ENCODE peak calls at places on chromosomes 12 and 14, in five cellular contexts. Z, H, R, U and T are unnamed samples.

GRCh38 chr14:95609398-95609990 is 74.6 kb downstream of the GLRX5 start:
- DNase-seq in Z (no peak), H (peak; percentile 57), R (no peak), U (no peak), T (peak; percentile 17)

GRCh38 chr12:62653740-62654139 is 187.1 kb downstream of the MON2 start:
- DNase-seq in U (no peak), H (no peak), Z (no peak), R (no peak), T (no peak)

GRCh38 chr12:65826513-65827171 is 2.4 kb downstream of the HMGA2 start:
- DNase-seq in Z (peak; percentile 63), H (no peak), R (peak; percentile 83), U (no peak), T (no peak)

GRCh38 chr14:68787235-68787727 is 5.6 kb downstream of the ZFP36L1 start:
- DNase-seq in U (no peak), H (peak; percentile 46), R (peak; percentile 60), Z (no peak), T (no peak)

GRCh38 chr14:32896979-32897723 is 41.5 kb upstream of the NPAS3 start:
- DNase-seq in R (peak; percentile 35), H (no peak), U (no peak), Z (peak; percentile 10), T (no peak)

GRCh38 chr12:123139926-123140674 is 10.8 kb downstream of the PITPNM2 start:
- DNase-seq in U (no peak), Z (no peak), H (peak; percentile 79), R (peak; percentile 61), T (peak; percentile 71)

GRCh38 chr14:74480051-74480450 is 13.1 kb downstream of the NPC2 start:
- DNase-seq in Z (no peak), U (no peak), H (no peak), R (peak; percentile 31), T (no peak)

GRCh38 chr12:33480366-33480765 is 40.7 kb upstream of the SYT10 start:
- DNase-seq in H (no peak), Z (no peak), U (no peak), R (no peak), T (no peak)

GRCh38 chr14:60648934-60649814 is at the start of gene SIX1:
- DNase-seq in H (peak; percentile 75), Z (no peak), U (peak; percentile 90), R (peak; percentile 90), T (peak; percentile 85)

GRCh38 chr14:56136571-56137498 is 18.6 kb downstream of the PELI2 start:
- DNase-seq in U (no peak), R (no peak), Z (no peak), H (no peak), T (no peak)

GRCh38 chr14:68951800-68952540 is 27.1 kb downstream of the ACTN1 start:
- DNase-seq in U (no peak), Z (no peak), H (no peak), R (no peak), T (no peak)

GRCh38 chr14:71452987-71453386 is 479.2 kb upstream of the RGS6 start:
- DNase-seq in H (no peak), Z (no peak), R (no peak), U (no peak), T (no peak)

GRCh38 chr12:57983150-57983857 is 41.9 kb downstream of the ATP23 start:
- DNase-seq in R (peak; percentile 46), H (peak; percentile 28), U (no peak), Z (peak; percentile 17), T (peak; percentile 35)

GRCh38 chr12:55717397-55718007 is 1.7 kb downstream of the BLOC1S1 start:
- DNase-seq in U (peak; percentile 45), R (peak; percentile 85), H (no peak), Z (no peak), T (peak; percentile 91)

GRCh38 chr12:125092108-125092871 is 27.1 kb downstream of the AACS start:
- DNase-seq in H (no peak), R (no peak), Z (no peak), U (no peak), T (no peak)

GRCh38 chr14:56351861-56352260 is 227.7 kb upstream of the TMEM260 start:
- DNase-seq in R (peak; percentile 95), H (no peak), U (no peak), Z (no peak), T (no peak)

GRCh38 chr14:81176224-81176623 is 44.5 kb downstream of the GTF2A1 start:
- DNase-seq in Z (no peak), R (no peak), U (no peak), H (peak; percentile 67), T (no peak)

GRCh38 chr14:71698027-71698426 is 234.2 kb upstream of the RGS6 start:
- DNase-seq in H (no peak), U (no peak), Z (no peak), R (peak; percentile 43), T (no peak)

GRCh38 chr12:110015132-110015531 is 15.9 kb downstream of the ANKRD13A start:
- DNase-seq in Z (no peak), H (no peak), R (no peak), U (no peak), T (no peak)

GRCh38 chr14:90698379-90698869 is 117.8 kb downstream of the TTC7B start:
- DNase-seq in H (peak; percentile 43), R (peak; percentile 74), Z (no peak), U (no peak), T (peak; percentile 77)

GRCh38 chr12:67766370-67766769 is 117.8 kb downstream of the DYRK2 start:
- DNase-seq in H (no peak), R (peak; percentile 90), U (no peak), Z (no peak), T (peak; percentile 56)

GRCh38 chr14:78445275-78445674 is 275.1 kb downstream of the NRXN3 start:
- DNase-seq in Z (no peak), R (no peak), U (no peak), H (no peak), T (no peak)

GRCh38 chr14:60094306-60094897 is 2.7 kb downstream of the PCNX4 start:
- DNase-seq in R (peak; percentile 87), Z (no peak), U (no peak), H (peak; percentile 32), T (no peak)

GRCh38 chr12:62760779-62761178 is 174.2 kb downstream of the PPM1H start:
- DNase-seq in Z (no peak), R (peak; percentile 53), H (no peak), U (no peak), T (no peak)

GRCh38 chr14:23153891-23154796 is 29.3 kb downstream of the SLC7A8 start:
- DNase-seq in R (peak; percentile 54), Z (no peak), H (peak; percentile 97), U (peak; percentile 96), T (peak; percentile 91)

GRCh38 chr14:70002589-70003240 is 123.5 kb downstream of the SMOC1 start:
- DNase-seq in H (no peak), Z (no peak), U (no peak), R (peak; percentile 74), T (no peak)

GRCh38 chr14:66511849-66512248 is 3.9 kb downstream of the GPHN start:
- DNase-seq in U (no peak), Z (no peak), R (no peak), H (no peak), T (no peak)

GRCh38 chr14:67265131-67265530 is 23.9 kb downstream of the PALS1 start:
- DNase-seq in Z (no peak), U (no peak), R (peak; percentile 77), H (no peak), T (peak; percentile 45)

GRCh38 chr12:14262771-14263511 is 102.5 kb upstream of the ATF7IP start:
- DNase-seq in U (no peak), H (no peak), R (no peak), Z (no peak), T (no peak)

GRCh38 chr12:14260011-14260993 is 105.2 kb upstream of the ATF7IP start:
- DNase-seq in Z (no peak), R (peak; percentile 98), H (peak; percentile 87), U (peak; percentile 96), T (peak; percentile 87)

GRCh38 chr12:14261096-14261495 is 104.4 kb upstream of the ATF7IP start:
- DNase-seq in R (no peak), U (no peak), Z (no peak), H (no peak), T (no peak)

GRCh38 chr12:14263742-14264141 is 101.7 kb upstream of the ATF7IP start:
- DNase-seq in R (no peak), H (no peak), U (no peak), Z (no peak), T (no peak)

DNA sequence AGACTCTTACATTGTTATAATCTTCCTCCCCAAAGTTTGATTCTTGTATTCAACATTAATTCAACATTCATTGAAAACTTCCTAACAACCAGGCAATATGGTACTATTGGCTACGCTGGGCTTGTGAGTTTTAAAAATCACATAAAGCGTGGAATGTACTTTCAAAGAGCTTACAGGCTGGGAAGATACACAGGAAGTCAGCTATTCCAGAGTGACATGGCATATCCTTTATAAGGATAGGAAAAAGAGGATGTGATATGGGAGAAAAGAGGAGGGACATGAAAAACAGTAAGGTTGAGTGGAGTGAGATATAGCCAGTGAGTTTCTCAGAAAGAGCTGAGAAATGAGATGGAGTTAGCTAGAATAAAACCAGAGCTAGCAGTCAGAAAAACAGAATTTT is 103.6 kb upstream of the ATF7IP start:
- DNase-seq in R (no peak), H (no peak), Z (no peak), U (no peak), T (no peak)
- H3K27me3 ChIP-seq in R (no peaks in the 10 kb centered on the region), H (no peaks in the 10 kb centered on the region), Z (no peaks in the 10 kb centered on the region), U (no peaks in the 10 kb centered on the region), T (no peaks in the 10 kb centered on the region)

GRCh38 chr12:54560374-54560858 is 11.0 kb downstream of the PDE1B start:
- DNase-seq in H (peak; percentile 90), R (peak; percentile 43), Z (no peak), U (peak; percentile 98), T (peak; percentile 71)
- H3K27me3 ChIP-seq in H (no peaks in the 10 kb centered on the region), R (peaks cover 5% of the 10 kb centered on the region), Z (peaks cover 33% of the 10 kb centered on the region), U (no peaks in the 10 kb centered on the region), T (no peaks in the 10 kb centered on the region)

DNA sequence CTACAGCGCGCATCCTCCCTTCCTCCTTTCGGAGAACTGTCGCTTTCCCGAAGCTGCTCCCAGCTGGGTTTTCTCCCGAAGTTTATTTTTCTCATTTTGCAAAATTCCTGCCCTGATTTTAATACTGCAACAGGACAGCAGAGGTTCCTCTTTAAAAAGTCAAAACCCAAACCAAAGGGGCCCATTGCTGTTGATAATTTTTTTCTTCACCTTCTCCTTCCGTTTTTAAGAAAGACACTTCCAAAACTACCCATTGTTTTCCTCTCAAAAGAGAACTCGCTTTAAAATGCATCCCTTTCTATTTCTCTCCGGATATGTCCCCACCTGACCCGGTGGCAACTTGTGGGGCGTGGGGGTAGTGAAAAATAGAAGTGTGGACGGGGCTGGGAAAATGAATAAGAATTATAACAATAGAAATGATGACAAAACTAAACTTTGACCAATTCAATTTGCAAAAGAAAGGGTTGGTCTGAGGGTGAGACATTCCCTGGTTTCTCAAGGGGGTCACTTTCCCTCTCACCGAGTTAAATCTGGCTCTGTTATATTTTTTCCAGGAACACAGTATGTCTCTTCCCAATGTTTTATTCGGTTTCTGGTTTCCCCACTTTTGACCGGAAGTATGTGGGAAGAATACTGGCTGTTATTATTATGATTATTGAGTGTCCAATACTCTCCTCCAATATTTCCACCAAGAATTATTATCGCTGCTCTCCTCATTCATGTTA is 4.0 kb upstream of the TBX5 start:
- DNase-seq in U (no peak), R (no peak), H (no peak), Z (no peak), T (no peak)
- H3K27me3 ChIP-seq in U (no peaks in the 10 kb centered on the region), R (no peaks in the 10 kb centered on the region), H (peaks cover 93% of the 10 kb centered on the region), Z (peaks cover 4% of the 10 kb centered on the region), T (peaks cover 3% of the 10 kb centered on the region)

DNA sequence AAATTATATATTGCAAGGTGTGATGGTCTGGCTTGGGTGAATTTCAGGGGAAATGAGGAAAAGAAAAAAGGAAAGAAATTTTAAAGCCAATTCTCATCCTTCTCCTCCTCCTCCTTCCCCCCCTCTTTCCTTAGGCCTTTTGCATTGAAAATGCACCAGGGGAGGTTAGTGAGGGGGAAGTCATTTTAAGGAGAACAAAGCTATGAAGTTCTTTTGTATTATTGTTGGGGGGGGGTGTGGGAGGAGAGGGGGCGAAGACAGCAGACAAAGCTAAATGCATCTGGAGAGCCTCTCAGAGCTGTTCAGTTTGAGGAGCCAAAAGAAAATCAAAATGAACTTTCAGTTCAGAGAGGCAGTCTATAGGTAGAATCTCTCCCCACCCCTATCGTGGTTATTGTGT is 1.9 kb downstream of the HOXC4 start:
- DNase-seq in R (no peak), H (no peak), Z (no peak), U (no peak), T (no peak)
- H3K27me3 ChIP-seq in R (no peaks in the 10 kb centered on the region), H (no peaks in the 10 kb centered on the region), Z (no peaks in the 10 kb centered on the region), U (no peaks in the 10 kb centered on the region), T (no peaks in the 10 kb centered on the region)